ENCODE peak calls at places on chromosomes 11 and 22, in five cellular contexts. One of them, this sample, is unnamed. For H3K4me1, the result is how much of the 10 kb centered on the place peaks cover.

GRCh38 chr11:110830344-110831141 is 118.3 kb upstream of the ARHGAP20 start:
- DNase-seq in psoas muscle: no peak
- DNase-seq in pancreas: no peak
- DNase-seq in upper lobe of right lung: no peak
- DNase-seq in DND-41: no peak
- DNase-seq in this sample: no peak

GRCh38 chr11:121194731-121195596 is 93.9 kb downstream of the TECTA start:
- DNase-seq in psoas muscle: no peak
- DNase-seq in pancreas: peak
- DNase-seq in upper lobe of right lung: no peak
- DNase-seq in DND-41: peak
- DNase-seq in this sample: no peak

GRCh38 chr11:2775626-2776350 is 76.0 kb upstream of the KCNQ1OT1 start:
- DNase-seq in psoas muscle: peak
- DNase-seq in pancreas: no peak
- DNase-seq in upper lobe of right lung: peak
- DNase-seq in DND-41: no peak
- DNase-seq in this sample: peak

GRCh38 chr22:35380013-35380412 is 883 bp upstream of the HMOX1 start:
- DNase-seq in psoas muscle: no peak
- DNase-seq in pancreas: no peak
- DNase-seq in upper lobe of right lung: no peak
- DNase-seq in DND-41: no peak
- DNase-seq in this sample: no peak

GRCh38 chr11:11332141-11332710 is 20.8 kb downstream of the CSNK2A3 start:
- DNase-seq in psoas muscle: no peak
- DNase-seq in pancreas: no peak
- DNase-seq in upper lobe of right lung: no peak
- DNase-seq in DND-41: no peak
- DNase-seq in this sample: no peak

GRCh38 chr11:121895919-121896318 is 220.1 kb downstream of the BLID start:
- DNase-seq in psoas muscle: no peak
- DNase-seq in pancreas: no peak
- DNase-seq in upper lobe of right lung: no peak
- DNase-seq in DND-41: no peak
- DNase-seq in this sample: no peak

GRCh38 chr22:44143596-44143995 is 37.1 kb upstream of the PARVG start:
- DNase-seq in psoas muscle: no peak
- DNase-seq in pancreas: no peak
- DNase-seq in upper lobe of right lung: no peak
- DNase-seq in DND-41: no peak
- DNase-seq in this sample: no peak

GRCh38 chr11:102196816-102197215 is 86.6 kb downstream of the YAP1 start:
- DNase-seq in psoas muscle: no peak
- DNase-seq in pancreas: no peak
- DNase-seq in upper lobe of right lung: no peak
- DNase-seq in DND-41: no peak
- DNase-seq in this sample: no peak

GRCh38 chr11:106077609-106078517 is at the start of gene AASDHPPT:
- DNase-seq in psoas muscle: no peak
- DNase-seq in pancreas: peak
- DNase-seq in upper lobe of right lung: no peak
- DNase-seq in DND-41: peak
- DNase-seq in this sample: no peak

GRCh38 chr22:42375982-42376381 is 56.2 kb downstream of the NFAM1 start:
- DNase-seq in psoas muscle: no peak
- DNase-seq in pancreas: no peak
- DNase-seq in upper lobe of right lung: no peak
- DNase-seq in DND-41: no peak
- DNase-seq in this sample: peak

GRCh38 chr11:45745065-45745811 is 59.7 kb upstream of the SLC35C1 start:
- DNase-seq in psoas muscle: peak
- DNase-seq in pancreas: no peak
- DNase-seq in upper lobe of right lung: no peak
- DNase-seq in DND-41: no peak
- DNase-seq in this sample: peak

GRCh38 chr11:48093795-48094642 is 113.7 kb downstream of the PTPRJ start:
- DNase-seq in psoas muscle: no peak
- DNase-seq in pancreas: peak
- DNase-seq in upper lobe of right lung: no peak
- DNase-seq in DND-41: no peak
- DNase-seq in this sample: no peak

GRCh38 chr22:20239063-20239950 is 28.8 kb downstream of the RTN4R start:
- DNase-seq in psoas muscle: peak
- DNase-seq in pancreas: no peak
- DNase-seq in upper lobe of right lung: no peak
- DNase-seq in DND-41: no peak
- DNase-seq in this sample: peak

GRCh38 chr11:1301220-1302000 is 8.0 kb downstream of the TOLLIP start:
- DNase-seq in psoas muscle: no peak
- DNase-seq in pancreas: no peak
- DNase-seq in upper lobe of right lung: no peak
- DNase-seq in DND-41: no peak
- DNase-seq in this sample: no peak

GRCh38 chr22:44818727-44819126 is 66.4 kb downstream of the ARHGAP8 start:
- DNase-seq in psoas muscle: no peak
- DNase-seq in pancreas: no peak
- DNase-seq in upper lobe of right lung: no peak
- DNase-seq in DND-41: no peak
- DNase-seq in this sample: no peak

GRCh38 chr11:122309262-122309925 is 193.4 kb upstream of the BLID start:
- DNase-seq in psoas muscle: no peak
- DNase-seq in pancreas: no peak
- DNase-seq in upper lobe of right lung: no peak
- DNase-seq in DND-41: no peak
- DNase-seq in this sample: peak

GRCh38 chr11:67542169-67542568 is 18.9 kb upstream of the CABP2 start:
- DNase-seq in psoas muscle: no peak
- DNase-seq in pancreas: no peak
- DNase-seq in upper lobe of right lung: no peak
- DNase-seq in DND-41: no peak
- DNase-seq in this sample: no peak

GRCh38 chr22:35910926-35911325 is 117.7 kb downstream of the RBFOX2 start:
- DNase-seq in psoas muscle: no peak
- DNase-seq in pancreas: no peak
- DNase-seq in upper lobe of right lung: no peak
- DNase-seq in DND-41: no peak
- DNase-seq in this sample: no peak

GRCh38 chr11:14449302-14449714 is 50.3 kb downstream of the COPB1 start:
- DNase-seq in psoas muscle: no peak
- DNase-seq in pancreas: no peak
- DNase-seq in upper lobe of right lung: no peak
- DNase-seq in DND-41: no peak
- DNase-seq in this sample: no peak

GRCh38 chr11:120386774-120387371 is 50.7 kb downstream of the ARHGEF12 start:
- DNase-seq in psoas muscle: no peak
- DNase-seq in pancreas: no peak
- DNase-seq in upper lobe of right lung: no peak
- DNase-seq in DND-41: no peak
- DNase-seq in this sample: no peak

GRCh38 chr11:28727254-28727653 is 619.1 kb downstream of the METTL15 start:
- DNase-seq in psoas muscle: no peak
- DNase-seq in pancreas: no peak
- DNase-seq in upper lobe of right lung: no peak
- DNase-seq in DND-41: no peak
- DNase-seq in this sample: no peak

GRCh38 chr22:49784987-49785614 is 42.6 kb downstream of the BRD1 start:
- DNase-seq in psoas muscle: peak
- DNase-seq in pancreas: no peak
- DNase-seq in upper lobe of right lung: no peak
- DNase-seq in DND-41: no peak
- DNase-seq in this sample: no peak

DNA sequence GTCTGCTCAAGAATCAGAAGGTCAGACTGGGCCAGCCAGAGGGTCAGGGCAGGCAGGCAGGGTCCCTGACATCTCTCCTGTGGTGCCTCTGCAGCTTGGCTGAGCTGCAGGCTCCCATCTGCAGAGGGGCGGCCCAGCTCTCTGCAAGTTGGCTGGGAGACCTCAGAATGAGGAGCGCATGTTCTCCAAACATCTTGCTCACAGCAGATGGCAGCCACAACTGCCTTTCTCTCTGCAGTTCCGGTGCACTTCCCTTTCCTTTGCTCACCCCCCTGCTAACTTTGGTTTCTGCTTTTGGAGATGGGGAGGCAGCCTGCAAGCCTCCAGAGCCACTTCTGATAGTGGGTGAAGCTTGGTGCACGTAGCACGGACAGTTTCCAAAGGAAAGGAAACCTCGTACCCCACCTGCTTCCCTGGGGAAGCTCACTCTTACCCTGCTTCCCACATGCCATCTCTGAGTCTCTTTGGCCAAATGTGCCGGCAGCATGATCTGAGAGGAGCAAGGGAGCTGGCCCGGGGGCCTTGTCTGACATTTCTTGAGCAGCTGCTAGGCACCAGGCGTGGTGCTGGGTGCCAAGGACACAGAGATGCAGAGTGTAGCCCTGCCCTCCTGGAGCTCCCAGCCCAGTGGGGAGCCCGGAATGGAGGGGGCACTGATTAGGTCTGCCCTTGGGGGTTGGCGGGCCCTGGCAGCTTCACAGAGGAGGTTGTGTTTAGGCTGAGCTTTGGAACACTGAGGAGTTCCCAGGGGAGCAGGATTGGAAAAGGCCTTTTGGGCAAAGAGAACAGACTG is 18.2 kb downstream of the DAGLA start:
- DNase-seq in psoas muscle: no peak
- DNase-seq in pancreas: no peak
- DNase-seq in upper lobe of right lung: no peak
- DNase-seq in DND-41: peak
- DNase-seq in this sample: no peak
- H3K4me1 ChIP-seq in psoas muscle: half or more
- H3K4me1 ChIP-seq in pancreas: half or more
- H3K4me1 ChIP-seq in upper lobe of right lung: half or more
- H3K4me1 ChIP-seq in DND-41: under half
- H3K4me1 ChIP-seq in this sample: under half

GRCh38 chr22:40446203-40446602 is 75.8 kb downstream of the SGSM3 start:
- DNase-seq in psoas muscle: no peak
- DNase-seq in pancreas: no peak
- DNase-seq in upper lobe of right lung: no peak
- DNase-seq in DND-41: no peak
- DNase-seq in this sample: no peak

GRCh38 chr22:40444483-40444787 is 74.0 kb downstream of the SGSM3 start:
- DNase-seq in psoas muscle: no peak
- DNase-seq in pancreas: no peak
- DNase-seq in upper lobe of right lung: no peak
- DNase-seq in DND-41: no peak
- DNase-seq in this sample: no peak

GRCh38 chr22:40449676-40450035 is 79.3 kb downstream of the SGSM3 start:
- DNase-seq in psoas muscle: no peak
- DNase-seq in pancreas: no peak
- DNase-seq in upper lobe of right lung: no peak
- DNase-seq in DND-41: no peak
- DNase-seq in this sample: no peak

GRCh38 chr22:40441761-40442364 is 71.5 kb downstream of the SGSM3 start:
- DNase-seq in psoas muscle: no peak
- DNase-seq in pancreas: no peak
- DNase-seq in upper lobe of right lung: no peak
- DNase-seq in DND-41: no peak
- DNase-seq in this sample: no peak

GRCh38 chr22:40443675-40444482 is 73.5 kb downstream of the SGSM3 start:
- DNase-seq in psoas muscle: peak
- DNase-seq in pancreas: no peak
- DNase-seq in upper lobe of right lung: no peak
- DNase-seq in DND-41: no peak
- DNase-seq in this sample: peak
- H3K4me1 ChIP-seq in psoas muscle: under half
- H3K4me1 ChIP-seq in pancreas: under half
- H3K4me1 ChIP-seq in upper lobe of right lung: under half
- H3K4me1 ChIP-seq in DND-41: under half
- H3K4me1 ChIP-seq in this sample: under half

GRCh38 chr11:114483929-114484328 is 44.7 kb downstream of the REXO2 start:
- DNase-seq in psoas muscle: no peak
- DNase-seq in pancreas: no peak
- DNase-seq in upper lobe of right lung: no peak
- DNase-seq in DND-41: no peak
- DNase-seq in this sample: no peak

GRCh38 chr11:114482114-114482513 is 42.8 kb downstream of the REXO2 start:
- DNase-seq in psoas muscle: no peak
- DNase-seq in pancreas: no peak
- DNase-seq in upper lobe of right lung: no peak
- DNase-seq in DND-41: no peak
- DNase-seq in this sample: no peak

GRCh38 chr11:114478768-114479167 is 39.5 kb downstream of the REXO2 start:
- DNase-seq in psoas muscle: no peak
- DNase-seq in pancreas: no peak
- DNase-seq in upper lobe of right lung: no peak
- DNase-seq in DND-41: no peak
- DNase-seq in this sample: no peak

GRCh38 chr11:114477946-114478537 is 38.8 kb downstream of the REXO2 start:
- DNase-seq in psoas muscle: no peak
- DNase-seq in pancreas: no peak
- DNase-seq in upper lobe of right lung: no peak
- DNase-seq in DND-41: no peak
- DNase-seq in this sample: no peak

DNA sequence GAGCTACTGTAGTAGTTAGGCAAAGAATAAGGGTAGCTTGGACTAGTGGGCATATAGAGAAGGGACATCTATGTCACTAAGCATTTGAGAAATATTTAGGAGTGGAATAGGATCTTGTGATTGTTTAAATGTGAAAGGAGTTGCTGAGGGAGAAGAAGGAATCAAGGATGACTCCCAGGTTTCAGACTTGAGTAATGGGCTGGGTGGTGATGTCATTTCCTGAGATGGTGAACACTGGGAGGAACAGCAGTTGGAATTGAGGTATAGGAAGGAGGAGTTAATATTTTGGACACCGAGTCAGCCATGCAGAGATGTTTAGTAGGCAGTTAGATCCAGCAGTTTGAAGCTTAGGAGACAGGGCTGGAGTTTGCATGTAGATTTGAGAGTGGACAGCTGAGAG is 40.1 kb downstream of the REXO2 start:
- DNase-seq in psoas muscle: no peak
- DNase-seq in pancreas: no peak
- DNase-seq in upper lobe of right lung: no peak
- DNase-seq in DND-41: no peak
- DNase-seq in this sample: no peak
- H3K4me1 ChIP-seq in psoas muscle: under half
- H3K4me1 ChIP-seq in pancreas: under half
- H3K4me1 ChIP-seq in upper lobe of right lung: under half
- H3K4me1 ChIP-seq in DND-41: under half
- H3K4me1 ChIP-seq in this sample: under half

GRCh38 chr11:69051381-69052342 is 2.9 kb downstream of the TPCN2 start:
- DNase-seq in psoas muscle: peak
- DNase-seq in pancreas: no peak
- DNase-seq in upper lobe of right lung: no peak
- DNase-seq in DND-41: no peak
- DNase-seq in this sample: no peak

GRCh38 chr11:69053169-69053477 is 4.4 kb downstream of the TPCN2 start:
- DNase-seq in psoas muscle: no peak
- DNase-seq in pancreas: no peak
- DNase-seq in upper lobe of right lung: no peak
- DNase-seq in DND-41: no peak
- DNase-seq in this sample: no peak

GRCh38 chr11:69053546-69054396 is 5.0 kb downstream of the TPCN2 start:
- DNase-seq in psoas muscle: no peak
- DNase-seq in pancreas: no peak
- DNase-seq in upper lobe of right lung: no peak
- DNase-seq in DND-41: no peak
- DNase-seq in this sample: no peak

GRCh38 chr11:69050592-69051380 is 2.1 kb downstream of the TPCN2 start:
- DNase-seq in psoas muscle: no peak
- DNase-seq in pancreas: no peak
- DNase-seq in upper lobe of right lung: no peak
- DNase-seq in DND-41: no peak
- DNase-seq in this sample: no peak

GRCh38 chr11:69052343-69053168 is 3.8 kb downstream of the TPCN2 start:
- DNase-seq in psoas muscle: no peak
- DNase-seq in pancreas: no peak
- DNase-seq in upper lobe of right lung: no peak
- DNase-seq in DND-41: no peak
- DNase-seq in this sample: no peak
- H3K4me1 ChIP-seq in psoas muscle: under half
- H3K4me1 ChIP-seq in pancreas: under half
- H3K4me1 ChIP-seq in upper lobe of right lung: under half
- H3K4me1 ChIP-seq in DND-41: under half
- H3K4me1 ChIP-seq in this sample: under half

This sample was measured in aorta.